ENCODE peak calls at places on chromosomes 11 and 22, in six cellular contexts. One of them, this sample, is unnamed.

GRCh38 chr11:66593303-66593635 is 284 bp downstream of the CCS start:
- DNase-seq in right atrium auricular region: no peak
- DNase-seq in lung: no peak
- DNase-seq in GM06990: no peak
- DNase-seq in choroid plexus epithelial cell: no peak
- DNase-seq in sigmoid colon: no peak
- DNase-seq in this sample: no peak

GRCh38 chr11:61281581-61282250 is 13.4 kb downstream of the VWCE start:
- DNase-seq in right atrium auricular region: no peak
- DNase-seq in lung: no peak
- DNase-seq in GM06990: peak; percentile 56
- DNase-seq in choroid plexus epithelial cell: peak; percentile 59
- DNase-seq in sigmoid colon: peak; percentile 71
- DNase-seq in this sample: peak; percentile 30

GRCh38 chr22:50361688-50362087 is 18.6 kb downstream of the PPP6R2 start:
- DNase-seq in right atrium auricular region: no peak
- DNase-seq in lung: no peak
- DNase-seq in GM06990: no peak
- DNase-seq in choroid plexus epithelial cell: no peak
- DNase-seq in sigmoid colon: no peak
- DNase-seq in this sample: no peak

GRCh38 chr11:1111545-1112212 is 37.0 kb downstream of the MUC2 start:
- DNase-seq in right atrium auricular region: no peak
- DNase-seq in lung: no peak
- DNase-seq in GM06990: no peak
- DNase-seq in choroid plexus epithelial cell: no peak
- DNase-seq in sigmoid colon: peak; percentile 57
- DNase-seq in this sample: no peak

GRCh38 chr11:64009234-64009633 is 23.0 kb downstream of the OTUB1 start:
- DNase-seq in right atrium auricular region: no peak
- DNase-seq in lung: no peak
- DNase-seq in GM06990: no peak
- DNase-seq in choroid plexus epithelial cell: no peak
- DNase-seq in sigmoid colon: no peak
- DNase-seq in this sample: no peak

GRCh38 chr11:93034031-93034430 is 64.6 kb downstream of the MTNR1B start:
- DNase-seq in right atrium auricular region: no peak
- DNase-seq in lung: no peak
- DNase-seq in GM06990: no peak
- DNase-seq in choroid plexus epithelial cell: peak; percentile 97
- DNase-seq in sigmoid colon: no peak
- DNase-seq in this sample: no peak

GRCh38 chr11:95652002-95652472 is 137.5 kb downstream of the FAM76B start:
- DNase-seq in right atrium auricular region: no peak
- DNase-seq in lung: no peak
- DNase-seq in GM06990: no peak
- DNase-seq in choroid plexus epithelial cell: no peak
- DNase-seq in sigmoid colon: no peak
- DNase-seq in this sample: no peak

GRCh38 chr11:8263769-8264410 is at the start of gene LMO1:
- DNase-seq in right atrium auricular region: peak; percentile 70
- DNase-seq in lung: peak; percentile 75
- DNase-seq in GM06990: peak; percentile 54
- DNase-seq in choroid plexus epithelial cell: peak; percentile 82
- DNase-seq in sigmoid colon: peak; percentile 87
- DNase-seq in this sample: peak; percentile 71

GRCh38 chr22:20125201-20126174 is 6.1 kb upstream of the ZDHHC8 start:
- DNase-seq in right atrium auricular region: no peak
- DNase-seq in lung: no peak
- DNase-seq in GM06990: no peak
- DNase-seq in choroid plexus epithelial cell: no peak
- DNase-seq in sigmoid colon: no peak
- DNase-seq in this sample: no peak

GRCh38 chr11:70079691-70080090 is 1.6 kb downstream of the ANO1 start:
- DNase-seq in right atrium auricular region: no peak
- DNase-seq in lung: no peak
- DNase-seq in GM06990: no peak
- DNase-seq in choroid plexus epithelial cell: no peak
- DNase-seq in sigmoid colon: no peak
- DNase-seq in this sample: no peak

GRCh38 chr11:6656581-6656915 is 939 bp upstream of the DCHS1 start:
- DNase-seq in right atrium auricular region: no peak
- DNase-seq in lung: no peak
- DNase-seq in GM06990: no peak
- DNase-seq in choroid plexus epithelial cell: no peak
- DNase-seq in sigmoid colon: no peak
- DNase-seq in this sample: no peak

GRCh38 chr11:6655790-6656580 is at the start of gene DCHS1:
- DNase-seq in right atrium auricular region: no peak
- DNase-seq in lung: no peak
- DNase-seq in GM06990: no peak
- DNase-seq in choroid plexus epithelial cell: no peak
- DNase-seq in sigmoid colon: peak; percentile 75
- DNase-seq in this sample: no peak

GRCh38 chr11:6658647-6659046 is 3.0 kb upstream of the DCHS1 start:
- DNase-seq in right atrium auricular region: no peak
- DNase-seq in lung: no peak
- DNase-seq in GM06990: no peak
- DNase-seq in choroid plexus epithelial cell: no peak
- DNase-seq in sigmoid colon: no peak
- DNase-seq in this sample: no peak

GRCh38 chr11:6657346-6657745 is 1.7 kb upstream of the DCHS1 start:
- DNase-seq in right atrium auricular region: no peak
- DNase-seq in lung: no peak
- DNase-seq in GM06990: no peak
- DNase-seq in choroid plexus epithelial cell: no peak
- DNase-seq in sigmoid colon: no peak
- DNase-seq in this sample: no peak

DNA sequence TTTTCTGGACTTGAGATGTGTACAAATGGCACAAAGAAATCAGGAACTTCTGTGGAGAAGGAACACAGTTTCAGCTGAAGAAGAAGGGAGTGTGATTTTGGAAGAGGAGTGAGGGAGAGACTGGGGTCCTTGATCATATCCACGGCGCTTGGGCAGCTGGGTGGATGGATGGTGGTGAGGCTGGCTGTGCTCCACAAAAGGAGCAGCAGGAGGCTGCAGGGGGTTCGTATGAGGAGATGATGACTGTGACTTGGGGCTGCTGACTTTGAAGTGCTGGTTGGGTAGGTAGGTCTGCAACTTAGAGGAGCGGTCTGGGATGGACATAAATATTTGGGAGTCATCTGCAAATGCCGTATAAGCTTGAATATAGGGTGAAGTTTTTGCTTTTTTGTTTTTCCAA is 1.3 kb upstream of the DCHS1 start:
- DNase-seq in right atrium auricular region: no peak
- DNase-seq in lung: no peak
- DNase-seq in GM06990: no peak
- DNase-seq in choroid plexus epithelial cell: no peak
- DNase-seq in sigmoid colon: no peak
- DNase-seq in this sample: no peak
- TF ChIP-seq CTCF in right atrium auricular region: no peak
- TF ChIP-seq CTCF in lung: no peak
- TF ChIP-seq CTCF in GM06990: no peak
- TF ChIP-seq CTCF in choroid plexus epithelial cell: no peak
- TF ChIP-seq CTCF in sigmoid colon: no peak
- TF ChIP-seq CTCF in this sample: no peak

DNA sequence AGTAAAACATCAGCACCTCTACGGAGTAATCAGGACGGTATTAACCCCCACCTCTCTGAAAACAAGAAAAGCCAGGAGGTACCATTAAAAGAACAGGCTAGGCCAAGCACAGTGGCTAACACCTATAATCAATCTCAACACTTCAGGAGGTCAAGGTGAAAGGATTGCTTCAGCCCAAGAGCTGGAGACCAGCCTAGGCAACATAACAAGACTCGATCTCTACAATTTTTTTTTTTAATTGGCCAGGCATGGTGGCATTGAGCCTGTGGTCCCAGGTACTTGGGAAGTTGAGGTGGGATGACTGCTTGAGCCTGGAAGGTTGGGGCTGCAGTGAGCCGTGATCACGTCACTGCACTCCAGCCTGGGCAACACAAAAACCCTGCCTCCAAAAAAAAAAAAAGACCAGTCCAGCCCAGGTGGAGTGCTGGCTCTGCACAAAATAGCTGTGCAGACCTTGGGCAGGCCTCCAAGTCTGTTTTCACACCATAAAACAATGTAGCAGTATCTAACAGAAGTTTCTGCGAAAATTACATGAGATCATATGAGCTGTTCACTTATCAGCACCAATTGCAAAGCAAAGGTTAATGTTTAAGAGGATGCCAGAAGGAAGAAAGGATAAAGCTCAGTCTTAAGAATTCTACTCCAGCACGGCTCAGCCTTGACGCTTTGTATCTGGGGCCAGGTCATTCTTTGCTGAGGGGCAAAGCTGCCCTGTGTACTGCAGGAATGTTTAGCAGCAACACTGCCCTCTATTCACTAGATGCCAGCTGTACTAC is 14.8 kb downstream of the CHKA start:
- DNase-seq in right atrium auricular region: no peak
- DNase-seq in lung: no peak
- DNase-seq in GM06990: no peak
- DNase-seq in choroid plexus epithelial cell: no peak
- DNase-seq in sigmoid colon: peak; percentile 25
- DNase-seq in this sample: no peak
- TF ChIP-seq CTCF in right atrium auricular region: no peak
- TF ChIP-seq CTCF in lung: no peak
- TF ChIP-seq CTCF in GM06990: no peak
- TF ChIP-seq CTCF in choroid plexus epithelial cell: no peak
- TF ChIP-seq CTCF in sigmoid colon: no peak
- TF ChIP-seq CTCF in this sample: no peak

DNA sequence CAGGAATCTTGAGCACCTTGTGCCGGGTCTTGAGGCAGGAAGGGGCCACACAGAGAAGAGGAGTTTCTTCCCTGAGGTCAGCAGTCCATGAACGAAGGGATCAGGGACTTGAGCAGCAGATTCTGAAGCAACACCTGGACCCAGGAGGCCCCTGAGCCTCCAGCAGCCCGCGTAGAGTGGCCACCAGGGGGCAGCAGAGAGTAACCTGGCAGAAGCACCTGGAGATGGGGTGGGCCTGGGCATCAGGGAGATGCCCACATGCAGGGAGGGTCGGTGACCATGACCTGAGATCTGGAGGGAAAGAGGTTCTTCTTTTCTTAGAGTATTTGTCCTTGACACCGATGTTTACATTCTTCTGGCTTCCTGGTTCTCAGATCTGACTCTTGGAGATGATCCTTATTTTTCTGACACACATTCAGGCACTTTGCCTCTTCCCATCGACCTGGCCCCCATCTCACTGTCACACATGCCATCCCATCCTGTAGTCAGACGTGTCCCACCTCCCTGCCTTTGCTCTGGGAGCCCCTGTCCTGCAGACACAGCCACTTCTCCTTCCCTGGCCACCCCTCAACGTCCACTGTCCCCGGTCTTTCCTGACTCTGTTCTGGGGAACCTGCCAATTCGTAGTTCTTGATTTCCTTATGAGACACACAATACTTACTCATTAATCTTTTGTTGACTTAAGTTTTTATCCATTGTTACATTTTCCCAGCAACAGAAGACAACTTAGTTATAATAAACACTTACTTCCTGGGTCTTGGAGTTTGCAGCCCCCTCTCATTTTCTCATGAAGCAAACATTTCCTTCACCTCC is 66.5 kb downstream of the GGTLC2 start:
- DNase-seq in right atrium auricular region: peak; percentile 58
- DNase-seq in lung: peak; percentile 69
- DNase-seq in GM06990: peak; percentile 24
- DNase-seq in choroid plexus epithelial cell: peak; percentile 55
- DNase-seq in sigmoid colon: no peak
- DNase-seq in this sample: peak; percentile 74
- TF ChIP-seq CTCF in right atrium auricular region: peak; percentile 91
- TF ChIP-seq CTCF in lung: peak; percentile 65
- TF ChIP-seq CTCF in GM06990: peak; percentile 79
- TF ChIP-seq CTCF in choroid plexus epithelial cell: peak; percentile 96
- TF ChIP-seq CTCF in sigmoid colon: peak; percentile 68
- TF ChIP-seq CTCF in this sample: peak; percentile 94

GRCh38 chr11:119153049-119153818 is 4.4 kb downstream of the ABCG4 start:
- DNase-seq in right atrium auricular region: no peak
- DNase-seq in lung: no peak
- DNase-seq in GM06990: no peak
- DNase-seq in choroid plexus epithelial cell: no peak
- DNase-seq in sigmoid colon: no peak
- DNase-seq in this sample: no peak
- TF ChIP-seq CTCF in right atrium auricular region: no peak
- TF ChIP-seq CTCF in lung: no peak
- TF ChIP-seq CTCF in GM06990: no peak
- TF ChIP-seq CTCF in choroid plexus epithelial cell: peak; percentile 20
- TF ChIP-seq CTCF in sigmoid colon: no peak
- TF ChIP-seq CTCF in this sample: peak; percentile 33

GRCh38 chr11:81707881-81708280 is 1025.8 kb downstream of the FAM181B start:
- DNase-seq in right atrium auricular region: no peak
- DNase-seq in lung: no peak
- DNase-seq in GM06990: no peak
- DNase-seq in choroid plexus epithelial cell: no peak
- DNase-seq in sigmoid colon: no peak
- DNase-seq in this sample: no peak
- TF ChIP-seq CTCF in right atrium auricular region: no peak
- TF ChIP-seq CTCF in lung: no peak
- TF ChIP-seq CTCF in GM06990: peak; percentile 60
- TF ChIP-seq CTCF in choroid plexus epithelial cell: peak; percentile 49
- TF ChIP-seq CTCF in sigmoid colon: no peak
- TF ChIP-seq CTCF in this sample: no peak

GRCh38 chr11:43576834-43577521 is 103.6 kb upstream of the HSD17B12 start:
- DNase-seq in right atrium auricular region: no peak
- DNase-seq in lung: no peak
- DNase-seq in GM06990: no peak
- DNase-seq in choroid plexus epithelial cell: peak; percentile 60
- DNase-seq in sigmoid colon: no peak
- DNase-seq in this sample: peak; percentile 5
- TF ChIP-seq CTCF in right atrium auricular region: no peak
- TF ChIP-seq CTCF in lung: no peak
- TF ChIP-seq CTCF in GM06990: peak; percentile 12
- TF ChIP-seq CTCF in choroid plexus epithelial cell: peak; percentile 67
- TF ChIP-seq CTCF in sigmoid colon: no peak
- TF ChIP-seq CTCF in this sample: no peak

GRCh38 chr11:116719102-116719501 is 53.7 kb downstream of the BUD13 start:
- DNase-seq in right atrium auricular region: no peak
- DNase-seq in lung: no peak
- DNase-seq in GM06990: no peak
- DNase-seq in choroid plexus epithelial cell: no peak
- DNase-seq in sigmoid colon: no peak
- DNase-seq in this sample: no peak
- TF ChIP-seq CTCF in right atrium auricular region: no peak
- TF ChIP-seq CTCF in lung: no peak
- TF ChIP-seq CTCF in GM06990: no peak
- TF ChIP-seq CTCF in choroid plexus epithelial cell: no peak
- TF ChIP-seq CTCF in sigmoid colon: no peak
- TF ChIP-seq CTCF in this sample: no peak